ENCODE peak calls at places on chromosome 6, in ten cellular contexts. L is tibial nerve; D is mammary epithelial cell; N is CD4-positive, CD25-positive, alpha-beta regulatory T cell; Y is A549; T is right cardiac atrium; I is mesenchymal stem cell; P is kidney; V is GM23248; U is body of pancreas. M is an unnamed sample. For H3K4me1 and H3K9me3, the result is how much of the 10 kb centered on the place peaks cover.

GRCh38 chr6:96925290-96925687 is 761 bp downstream of the KLHL32 start:
- DNase-seq in L (no peak), D (no peak), N (no peak), Y (no peak), T (no peak), I (no peak), P (no peak), V (no peak), U (no peak), M (no peak)

GRCh38 chr6:129248976-129249375 is 366.0 kb downstream of the LAMA2 start:
- DNase-seq in L (no peak), D (no peak), N (no peak), Y (no peak), T (peak), I (no peak), P (no peak), V (no peak), U (no peak), M (no peak)

GRCh38 chr6:148868314-148868713 is 121.5 kb downstream of the UST start:
- DNase-seq in L (no peak), D (no peak), N (no peak), Y (no peak), T (no peak), I (peak), P (no peak), V (peak), U (no peak), M (no peak)

GRCh38 chr6:20071998-20072397 is 140.3 kb downstream of the MBOAT1 start:
- DNase-seq in L (no peak), D (no peak), N (no peak), Y (no peak), T (no peak), I (no peak), P (no peak), V (no peak), U (no peak), M (no peak)

GRCh38 chr6:144768676-144769599 is 483.8 kb downstream of the UTRN start:
- DNase-seq in L (no peak), D (no peak), N (no peak), Y (no peak), T (no peak), I (no peak), P (no peak), V (no peak), U (peak), M (no peak)

GRCh38 chr6:36357872-36358234 is 21.2 kb upstream of the BNIP5 start:
- DNase-seq in L (no peak), D (no peak), N (no peak), Y (no peak), T (no peak), I (no peak), P (no peak), V (no peak), U (no peak), M (no peak)

GRCh38 chr6:133041020-133041419 is 200.1 kb upstream of the EYA4 start:
- DNase-seq in L (no peak), D (no peak), N (no peak), Y (no peak), T (no peak), I (no peak), P (no peak), V (no peak), U (no peak), M (no peak)

GRCh38 chr6:71367763-71368162 is 79.2 kb downstream of the OGFRL1 start:
- DNase-seq in L (no peak), D (peak), N (no peak), Y (no peak), T (no peak), I (no peak), P (no peak), V (no peak), U (no peak), M (no peak)

GRCh38 chr6:4814212-4814611 is 38.0 kb downstream of the CDYL start:
- DNase-seq in L (no peak), D (no peak), N (no peak), Y (no peak), T (no peak), I (no peak), P (no peak), V (no peak), U (no peak), M (no peak)

GRCh38 chr6:146813554-146813953 is 214.8 kb downstream of the ADGB start:
- DNase-seq in L (no peak), D (no peak), N (no peak), Y (no peak), T (no peak), I (peak), P (no peak), V (no peak), U (no peak), M (no peak)

GRCh38 chr6:89387516-89388222 is 24.4 kb downstream of the RRAGD start:
- DNase-seq in L (no peak), D (no peak), N (no peak), Y (no peak), T (no peak), I (no peak), P (no peak), V (no peak), U (no peak), M (no peak)

GRCh38 chr6:107862383-107862782 is 38.3 kb upstream of the SCML4 start:
- DNase-seq in L (no peak), D (no peak), N (no peak), Y (no peak), T (no peak), I (no peak), P (no peak), V (no peak), U (no peak), M (no peak)

GRCh38 chr6:35048031-35048613 is 93.0 kb downstream of the TCP11 start:
- DNase-seq in L (no peak), D (no peak), N (no peak), Y (no peak), T (peak), I (no peak), P (no peak), V (peak), U (no peak), M (no peak)

GRCh38 chr6:35049346-35049745 is 91.8 kb downstream of the TCP11 start:
- DNase-seq in L (no peak), D (no peak), N (no peak), Y (no peak), T (no peak), I (no peak), P (no peak), V (no peak), U (no peak), M (no peak)

GRCh38 chr6:35047265-35048011 is 93.7 kb downstream of the TCP11 start:
- DNase-seq in L (no peak), D (no peak), N (no peak), Y (no peak), T (no peak), I (peak), P (no peak), V (peak), U (no peak), M (no peak)

GRCh38 chr6:35049885-35050284 is 91.3 kb downstream of the TCP11 start:
- DNase-seq in L (peak), D (no peak), N (no peak), Y (no peak), T (peak), I (peak), P (no peak), V (peak), U (no peak), M (no peak)

DNA sequence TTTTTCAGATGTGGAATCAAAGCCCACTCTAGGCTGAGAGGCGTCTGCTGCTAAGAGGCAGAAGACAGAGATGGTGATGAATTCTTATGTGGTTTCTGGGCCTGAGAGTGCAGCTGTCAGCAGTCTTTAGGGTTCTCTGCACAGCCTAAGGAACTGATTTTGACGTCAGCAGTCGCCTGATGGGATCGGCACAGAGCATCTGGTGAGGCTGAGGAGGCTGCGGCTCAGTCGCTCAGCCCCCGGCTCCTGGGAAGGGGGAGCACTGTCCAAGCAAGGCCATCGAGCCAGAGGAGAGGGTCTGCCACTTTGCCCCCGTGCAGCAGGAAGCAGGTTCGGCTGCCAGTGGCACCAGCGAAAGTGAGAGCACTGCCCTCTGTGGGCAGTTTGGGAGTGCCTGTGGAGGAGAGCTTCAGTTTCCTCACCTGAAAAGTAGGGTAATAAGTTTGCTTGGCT is 92.5 kb downstream of the TCP11 start:
- DNase-seq in L (no peak), D (no peak), N (peak), Y (no peak), T (peak), I (peak), P (no peak), V (peak), U (peak), M (no peak)
- H3K4me1 ChIP-seq in L (under half), D (under half), N (under half), Y (under half), T (under half), I (under half), P (under half), V (half or more), U (under half), M (under half)

GRCh38 chr6:169981051-169981450 is 229.6 kb downstream of the ERMARD start:
- DNase-seq in L (no peak), D (no peak), N (no peak), Y (no peak), T (no peak), I (no peak), P (peak), V (no peak), U (no peak), M (no peak)
- H3K9me3 ChIP-seq in L (under half), D (under half), N (under half), Y (under half), T (under half), I (under half), P (under half), V (under half), U (under half), M (under half)

GRCh38 chr6:135087403-135087802 is 32.8 kb upstream of the HBS1L start:
- DNase-seq in L (no peak), D (no peak), N (no peak), Y (peak), T (no peak), I (no peak), P (no peak), V (no peak), U (no peak), M (peak)

GRCh38 chr6:135088818-135089809 is 34.5 kb upstream of the HBS1L start:
- DNase-seq in L (no peak), D (peak), N (peak), Y (peak), T (no peak), I (peak), P (no peak), V (peak), U (no peak), M (no peak)

GRCh38 chr6:135089901-135090300 is 35.3 kb upstream of the HBS1L start:
- DNase-seq in L (no peak), D (no peak), N (no peak), Y (no peak), T (no peak), I (no peak), P (no peak), V (no peak), U (no peak), M (no peak)

GRCh38 chr6:135087803-135088202 is 33.2 kb upstream of the HBS1L start:
- DNase-seq in L (no peak), D (no peak), N (peak), Y (no peak), T (no peak), I (peak), P (no peak), V (no peak), U (peak), M (no peak)

DNA sequence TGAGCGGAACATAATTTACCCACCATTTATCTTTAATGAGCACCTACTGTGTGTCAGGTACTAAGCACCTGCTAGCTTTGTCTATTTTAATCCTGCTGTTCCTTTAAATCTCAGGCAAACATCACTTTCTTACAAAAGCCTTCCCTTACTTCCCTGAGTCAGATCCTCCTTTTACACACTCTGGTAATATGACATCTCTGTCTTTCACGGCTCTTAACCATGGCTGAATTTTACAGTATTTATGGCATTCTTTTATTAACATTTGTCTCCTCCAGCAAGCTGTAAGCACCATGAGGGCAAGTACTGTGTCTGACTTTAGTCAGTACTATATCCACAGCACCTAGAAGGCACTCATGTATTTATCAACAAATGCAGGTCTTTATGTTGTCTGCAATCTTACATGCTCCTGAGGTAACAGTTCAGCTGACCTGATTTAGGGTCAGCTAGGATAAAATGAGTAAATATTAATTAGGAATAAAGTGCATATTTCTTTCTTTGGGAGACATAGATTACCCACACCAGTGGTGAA is 33.7 kb upstream of the HBS1L start:
- DNase-seq in L (no peak), D (no peak), N (no peak), Y (no peak), T (no peak), I (no peak), P (no peak), V (no peak), U (no peak), M (no peak)
- H3K4me3 ChIP-seq in L (no peak), D (no peak), N (peak), Y (no peak), T (no peak), I (no peak), P (peak), V (no peak), U (no peak), M (no peak)

DNA sequence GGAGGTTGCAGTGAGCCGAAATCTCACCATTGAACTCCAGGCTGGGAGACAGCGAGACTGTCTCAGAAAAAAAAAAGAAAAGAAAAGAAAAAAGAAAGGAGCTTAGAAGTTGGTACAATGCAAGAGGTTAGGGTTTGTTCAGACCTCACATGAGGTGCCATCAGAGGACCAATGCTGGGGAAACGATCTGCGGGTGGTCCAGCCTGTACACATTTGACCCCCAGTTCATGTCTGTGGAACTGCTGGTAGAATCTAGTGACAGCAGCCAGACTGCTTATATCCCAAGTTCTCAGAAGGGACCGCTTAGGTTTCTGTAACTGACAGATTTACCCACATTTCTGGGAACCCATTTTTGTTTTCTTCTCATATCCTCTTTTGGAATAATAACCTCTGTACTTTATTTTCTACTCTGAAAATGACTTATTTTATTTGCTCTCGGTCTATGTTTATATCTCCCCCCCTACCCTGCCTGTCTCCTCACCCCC is 4.7 kb downstream of the PPP1R18 start:
- DNase-seq in L (no peak), D (no peak), N (no peak), Y (no peak), T (no peak), I (no peak), P (peak), V (no peak), U (no peak), M (no peak)
- H3K4me1 ChIP-seq in L (under half), D (under half), N (half or more), Y (half or more), T (under half), I (under half), P (under half), V (under half), U (half or more), M (under half)

GRCh38 chr6:50658561-50658960 is 54.8 kb upstream of the TFAP2D start:
- DNase-seq in L (no peak), D (no peak), N (no peak), Y (no peak), T (no peak), I (no peak), P (no peak), V (no peak), U (no peak), M (no peak)

GRCh38 chr6:50661636-50662035 is 51.7 kb upstream of the TFAP2D start:
- DNase-seq in L (no peak), D (no peak), N (no peak), Y (no peak), T (no peak), I (no peak), P (no peak), V (no peak), U (no peak), M (no peak)

GRCh38 chr6:50663806-50664205 is 49.5 kb upstream of the TFAP2D start:
- DNase-seq in L (no peak), D (no peak), N (no peak), Y (no peak), T (no peak), I (no peak), P (no peak), V (no peak), U (no peak), M (no peak)
- H3K9me3 ChIP-seq in L (under half), D (under half), N (under half), Y (under half), T (under half), I (under half), P (under half), V (under half), U (under half), M (under half)

GRCh38 chr6:37513155-37513554 is 13.5 kb upstream of the CCDC167 start:
- DNase-seq in L (no peak), D (no peak), N (no peak), Y (no peak), T (no peak), I (no peak), P (no peak), V (no peak), U (no peak), M (no peak)

GRCh38 chr6:37514840-37515239 is 15.1 kb upstream of the CCDC167 start:
- DNase-seq in L (no peak), D (no peak), N (no peak), Y (no peak), T (no peak), I (no peak), P (no peak), V (no peak), U (peak), M (peak)

GRCh38 chr6:37515712-37516075 is 16.0 kb upstream of the CCDC167 start:
- DNase-seq in L (no peak), D (no peak), N (no peak), Y (no peak), T (no peak), I (no peak), P (no peak), V (no peak), U (no peak), M (no peak)

GRCh38 chr6:37513576-37513975 is 13.9 kb upstream of the CCDC167 start:
- DNase-seq in L (no peak), D (no peak), N (no peak), Y (no peak), T (no peak), I (no peak), P (no peak), V (no peak), U (no peak), M (no peak)

GRCh38 chr6:37514377-37514776 is 14.7 kb upstream of the CCDC167 start:
- DNase-seq in L (no peak), D (peak), N (no peak), Y (no peak), T (no peak), I (peak), P (no peak), V (peak), U (no peak), M (no peak)
- H3K4me3 ChIP-seq in L (no peak), D (no peak), N (peak), Y (no peak), T (no peak), I (peak), P (no peak), V (no peak), U (no peak), M (no peak)

GRCh38 chr6:5998741-5999687 is 7.7 kb downstream of the NRN1 start:
- DNase-seq in L (no peak), D (no peak), N (no peak), Y (no peak), T (peak), I (no peak), P (no peak), V (peak), U (no peak), M (no peak)
- H3K4me1 ChIP-seq in L (under half), D (under half), N (half or more), Y (under half), T (under half), I (under half), P (under half), V (under half), U (half or more), M (under half)

DNA sequence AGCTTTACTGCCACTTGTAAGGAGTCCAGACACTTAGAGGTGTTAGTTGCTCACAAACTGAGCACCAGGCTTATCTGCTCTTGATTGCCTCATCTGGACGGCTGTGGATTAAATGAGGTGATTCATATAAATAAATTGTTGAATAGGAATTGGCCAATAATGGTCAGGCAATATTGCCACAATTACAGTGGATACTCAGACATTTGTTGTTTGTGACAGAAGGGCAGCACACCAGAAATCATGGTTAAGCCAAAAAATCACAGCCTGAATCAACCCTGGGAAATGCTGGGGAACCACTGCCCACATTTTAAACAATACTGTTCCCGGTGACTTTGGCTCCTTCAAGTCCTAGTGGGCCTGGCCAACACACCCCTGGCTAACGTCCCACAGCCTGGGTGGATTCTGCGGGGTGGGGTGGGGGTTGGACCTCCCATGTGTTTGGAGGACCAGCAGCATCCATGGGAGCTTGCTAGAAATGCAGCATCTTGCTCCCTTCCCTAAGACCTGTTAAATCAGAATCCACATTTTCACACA is 29.4 kb upstream of the SPDEF start:
- DNase-seq in L (no peak), D (peak), N (no peak), Y (no peak), T (peak), I (peak), P (no peak), V (peak), U (no peak), M (no peak)
- H3K9me3 ChIP-seq in L (under half), D (under half), N (under half), Y (under half), T (under half), I (under half), P (under half), V (under half), U (under half), M (under half)

GRCh38 chr6:139961190-139961589 is 586.7 kb upstream of the CITED2 start:
- DNase-seq in L (no peak), D (no peak), N (no peak), Y (no peak), T (no peak), I (no peak), P (no peak), V (no peak), U (no peak), M (no peak)

GRCh38 chr6:139962663-139963314 is 588.3 kb upstream of the CITED2 start:
- DNase-seq in L (no peak), D (no peak), N (no peak), Y (no peak), T (no peak), I (no peak), P (no peak), V (no peak), U (no peak), M (no peak)

GRCh38 chr6:139964737-139965136 is 590.3 kb upstream of the CITED2 start:
- DNase-seq in L (no peak), D (no peak), N (no peak), Y (no peak), T (no peak), I (no peak), P (no peak), V (no peak), U (no peak), M (no peak)

GRCh38 chr6:139965393-139965792 is 590.9 kb upstream of the CITED2 start:
- DNase-seq in L (no peak), D (no peak), N (no peak), Y (no peak), T (no peak), I (peak), P (no peak), V (peak), U (no peak), M (no peak)

DNA sequence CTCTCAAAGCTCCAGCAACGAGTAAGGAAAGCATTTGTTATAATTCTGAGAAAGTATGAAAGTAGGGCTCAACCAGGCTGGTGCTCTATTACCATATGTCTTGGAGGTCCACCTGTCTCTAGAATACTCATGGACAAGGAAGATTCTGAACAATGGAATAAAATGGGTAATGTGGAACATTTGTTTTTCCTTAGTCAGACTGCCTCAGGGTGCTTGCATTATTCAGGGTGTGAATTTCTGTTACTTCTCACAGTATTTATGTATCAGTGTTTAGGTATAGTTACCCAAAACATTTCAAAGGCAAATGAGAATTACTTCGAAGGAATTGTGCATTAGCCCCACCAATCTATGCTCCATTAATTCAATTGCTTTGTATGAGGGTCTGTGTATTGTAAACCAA is 586.2 kb upstream of the CITED2 start:
- DNase-seq in L (no peak), D (no peak), N (no peak), Y (no peak), T (no peak), I (no peak), P (no peak), V (no peak), U (no peak), M (no peak)
- H3K4me3 ChIP-seq in L (no peak), D (no peak), N (no peak), Y (no peak), T (no peak), I (no peak), P (no peak), V (no peak), U (no peak), M (no peak)